ENCODE peak calls at places on chromosomes 1 and 21, in six cellular contexts. V is GOT3; E is uterus; F is activated CD4-positive, alpha-beta T cell treated with anti-CD3 and anti-CD28 coated beads, Interleukin-2, amount 50 U/mL, for 1 hour; G is naive thymus-derived CD8-positive, alpha-beta T cell; C is GM06990. H is an unnamed sample.

GRCh38 chr1:116099379-116099778 is 11.8 kb upstream of the MAB21L3 start:
- DNase-seq in V (no peak), G (no peak), F (no peak), E (no peak), C (no peak), H (no peak)

GRCh38 chr1:187985897-187986654 is 1157.3 kb downstream of the PLA2G4A start:
- DNase-seq in E (no peak), C (peak; percentile 64), F (no peak), V (no peak), G (no peak), H (no peak)

GRCh38 chr1:234500269-234500668 is 21.3 kb upstream of the TARBP1 start:
- DNase-seq in E (no peak), C (no peak), V (no peak), G (no peak), F (no peak), H (no peak)

GRCh38 chr1:27476222-27476621 is 13.7 kb downstream of the WASF2 start:
- DNase-seq in F (no peak), G (no peak), E (no peak), C (no peak), V (no peak), H (no peak)

GRCh38 chr1:54172614-54173312 is 20.0 kb upstream of the CDCP2 start:
- DNase-seq in V (no peak), G (no peak), E (no peak), C (no peak), F (no peak), H (no peak)

GRCh38 chr1:197181982-197182381 is 35.5 kb upstream of the ASPM start:
- DNase-seq in V (no peak), G (no peak), C (no peak), F (no peak), E (no peak), H (no peak)

GRCh38 chr1:24896596-24897262 is 33.3 kb downstream of the RUNX3 start:
- DNase-seq in V (no peak), C (no peak), G (no peak), E (no peak), F (no peak), H (no peak)

GRCh38 chr1:111197598-111198289 is 2.7 kb downstream of the DENND2D start:
- DNase-seq in G (peak; percentile 70), V (no peak), F (peak; percentile 76), E (no peak), C (peak; percentile 59), H (peak; percentile 52)

GRCh38 chr1:91018006-91018405 is 3.8 kb downstream of the ZNF644 start:
- DNase-seq in G (no peak), C (no peak), V (no peak), E (no peak), F (no peak), H (no peak)

GRCh38 chr1:24720152-24720551 is 25.1 kb upstream of the CLIC4 start:
- DNase-seq in G (no peak), F (no peak), V (no peak), C (no peak), E (peak; percentile 89), H (no peak)

GRCh38 chr21:20783611-20784010 is 214.6 kb upstream of the NCAM2 start:
- DNase-seq in V (no peak), G (no peak), F (no peak), E (no peak), C (no peak), H (no peak)

GRCh38 chr1:92877792-92878191 is 46.0 kb downstream of the RPL5 start:
- DNase-seq in G (no peak), V (no peak), F (no peak), C (no peak), E (no peak), H (no peak)

GRCh38 chr21:43195131-43196021 is 26.6 kb downstream of the CRYAA start:
- DNase-seq in G (no peak), C (no peak), V (no peak), E (peak; percentile 14), F (no peak), H (no peak)

GRCh38 chr1:158649052-158649451 is 37.5 kb downstream of the SPTA1 start:
- DNase-seq in C (no peak), V (no peak), E (no peak), G (no peak), F (no peak), H (no peak)

GRCh38 chr1:91529856-91530255 is 29.2 kb downstream of the CDC7 start:
- DNase-seq in E (no peak), V (no peak), C (no peak), F (no peak), G (no peak), H (no peak)

GRCh38 chr1:165928075-165928731 is 100.8 kb downstream of the UCK2 start:
- DNase-seq in V (no peak), F (peak; percentile 37), G (peak; percentile 18), C (no peak), E (no peak), H (peak; percentile 29)

GRCh38 chr21:46189959-46190490 is 5.8 kb upstream of the SPATC1L start:
- DNase-seq in G (no peak), C (no peak), V (no peak), E (no peak), F (no peak), H (no peak)

GRCh38 chr1:232012773-232013386 is 386.3 kb downstream of the DISC1 start:
- DNase-seq in G (no peak), F (no peak), C (no peak), V (no peak), E (peak; percentile 61), H (no peak)

GRCh38 chr1:221874285-221875003 is 132.6 kb upstream of the DUSP10 start:
- DNase-seq in F (no peak), C (no peak), E (no peak), V (no peak), G (no peak), H (no peak)

GRCh38 chr1:201444792-201445191 is 23.3 kb upstream of the TNNI1 start:
- DNase-seq in V (no peak), F (no peak), C (no peak), E (no peak), G (no peak), H (no peak)

GRCh38 chr1:167003711-167004110 is 14.6 kb downstream of the MAEL start:
- DNase-seq in F (no peak), C (no peak), E (no peak), G (no peak), V (no peak), H (no peak)

GRCh38 chr1:180136968-180137356 is 17.7 kb upstream of the QSOX1 start:
- DNase-seq in E (no peak), F (no peak), C (no peak), G (no peak), V (no peak), H (no peak)

GRCh38 chr1:176691251-176692228 is 228.6 kb downstream of the PAPPA2 start:
- DNase-seq in C (peak; percentile 7), F (no peak), V (no peak), E (no peak), G (no peak), H (no peak)

GRCh38 chr1:159071970-159072582 is 4.5 kb downstream of the AIM2 start:
- DNase-seq in C (no peak), F (no peak), G (no peak), E (no peak), V (no peak), H (no peak)

GRCh38 chr1:43238104-43238503 is 31.7 kb upstream of the TMEM125 start:
- DNase-seq in F (no peak), V (no peak), E (no peak), C (no peak), G (peak; percentile 10), H (no peak)

GRCh38 chr1:40825430-40825778 is 36.8 kb downstream of the CITED4 start:
- DNase-seq in V (no peak), E (no peak), G (no peak), C (no peak), F (no peak), H (no peak)

GRCh38 chr1:156126043-156126700 is 11.7 kb downstream of the LMNA start:
- DNase-seq in F (peak; percentile 62), G (peak; percentile 64), C (peak; percentile 79), E (peak; percentile 96), V (peak; percentile 88), H (no peak)

GRCh38 chr1:12433323-12434053 is 184.5 kb downstream of the DHRS3 start:
- DNase-seq in E (peak; percentile 72), G (no peak), V (no peak), C (no peak), F (no peak), H (no peak)

GRCh38 chr1:39411526-39411925 is 79.9 kb upstream of the BMP8A start:
- DNase-seq in C (no peak), V (no peak), G (no peak), F (no peak), E (no peak), H (no peak)

GRCh38 chr1:241269116-241269515 is 87.9 kb downstream of the RGS7 start:
- DNase-seq in E (no peak), G (no peak), V (no peak), F (no peak), C (no peak), H (no peak)